ENCODE peak calls at places on chromosome 7, in seven cellular contexts. X is astrocyte, D is PC-3, N is fibroblast of lung, K is GM23248, W is K562, R is GM23338. M is an unnamed sample.

GRCh38 chr7:134694299-134694698 is 47.6 kb downstream of the BPGM start:
- DNase-seq in X (no peak), D (no peak), N (no peak), K (no peak), W (peak; percentile 30), R (peak; percentile 89), M (no peak)

GRCh38 chr7:119594956-119595355 is 678.0 kb upstream of the KCND2 start:
- DNase-seq in X (no peak), D (no peak), N (no peak), K (no peak), W (no peak), R (peak; percentile 69), M (no peak)

GRCh38 chr7:70614237-70614984 is 517.5 kb upstream of the GALNT17 start:
- DNase-seq in X (peak; percentile 64), D (no peak), N (peak; percentile 77), K (peak; percentile 79), W (no peak), R (peak; percentile 47), M (peak; percentile 97)

GRCh38 chr7:67618569-67619543 is 622.2 kb downstream of the TYW1 start:
- DNase-seq in X (no peak), D (no peak), N (peak; percentile 3), K (no peak), W (no peak), R (peak; percentile 1), M (no peak)

GRCh38 chr7:151251328-151251925 is 2.9 kb upstream of the SMARCD3 start:
- DNase-seq in X (peak; percentile 65), D (no peak), N (peak; percentile 79), K (peak; percentile 76), W (peak; percentile 68), R (peak; percentile 51), M (no peak)

GRCh38 chr7:34130558-34131285 is 225.4 kb downstream of the BMPER start:
- DNase-seq in X (no peak), D (no peak), N (no peak), K (no peak), W (no peak), R (no peak), M (no peak)

GRCh38 chr7:27605689-27606269 is 56.9 kb downstream of the HIBADH start:
- DNase-seq in X (peak; percentile 15), D (peak; percentile 75), N (peak; percentile 39), K (peak; percentile 75), W (no peak), R (peak; percentile 43), M (peak; percentile 67)

GRCh38 chr7:130950741-130951140 is 216.7 kb upstream of the KLF14 start:
- DNase-seq in X (no peak), D (no peak), N (no peak), K (no peak), W (no peak), R (no peak), M (no peak)

GRCh38 chr7:30164567-30164966 is 29.8 kb downstream of the MTURN start:
- DNase-seq in X (peak; percentile 39), D (peak; percentile 76), N (peak; percentile 53), K (peak; percentile 76), W (peak; percentile 59), R (peak; percentile 87), M (peak; percentile 88)

DNA sequence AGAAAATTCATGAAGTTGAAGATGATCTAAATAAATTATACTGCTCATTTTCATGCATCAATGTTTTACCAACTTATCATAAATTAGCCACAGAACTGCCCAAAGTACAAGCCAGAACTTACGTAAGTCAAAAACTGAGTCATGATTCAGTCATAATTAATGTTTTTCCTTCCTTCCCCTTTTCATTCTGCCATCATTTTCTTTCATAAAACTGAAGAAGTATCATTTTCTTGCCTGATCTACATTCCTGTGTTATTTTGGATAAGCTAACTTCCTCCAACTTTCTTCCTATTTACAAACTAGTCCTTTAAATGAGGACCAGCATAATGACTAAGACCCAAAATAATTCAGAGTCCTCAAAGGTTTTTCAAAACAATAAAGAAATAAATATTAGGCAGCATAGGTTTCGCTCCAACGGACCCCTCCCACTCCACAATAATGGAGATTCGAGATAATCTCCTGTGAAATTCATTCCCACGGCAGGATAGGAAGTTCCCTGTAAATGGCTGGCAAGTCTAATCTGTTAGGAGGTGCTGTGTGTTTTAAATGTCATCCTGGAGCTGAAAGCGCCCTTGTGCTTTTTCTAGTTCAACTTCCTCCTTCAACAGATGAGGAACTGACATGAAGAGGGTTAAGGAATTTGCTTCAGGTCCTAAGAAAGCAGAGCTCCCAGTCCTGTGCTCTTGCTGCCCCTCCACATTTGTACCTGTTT is 218.9 kb downstream of the DOCK4 start:
- DNase-seq in X (peak; percentile 59), D (peak; percentile 65), N (peak; percentile 65), K (peak; percentile 70), W (no peak), R (no peak), M (no peak)
- H3K4me2 ChIP-seq in X (peak overlapping the region; percentile 42), D (peak overlapping the region; percentile 47), N (peak overlapping the region; percentile 45), K (peak overlapping the region; percentile 33), W (no peak overlapping the region), R (no peak overlapping the region), M (no peak overlapping the region)

DNA sequence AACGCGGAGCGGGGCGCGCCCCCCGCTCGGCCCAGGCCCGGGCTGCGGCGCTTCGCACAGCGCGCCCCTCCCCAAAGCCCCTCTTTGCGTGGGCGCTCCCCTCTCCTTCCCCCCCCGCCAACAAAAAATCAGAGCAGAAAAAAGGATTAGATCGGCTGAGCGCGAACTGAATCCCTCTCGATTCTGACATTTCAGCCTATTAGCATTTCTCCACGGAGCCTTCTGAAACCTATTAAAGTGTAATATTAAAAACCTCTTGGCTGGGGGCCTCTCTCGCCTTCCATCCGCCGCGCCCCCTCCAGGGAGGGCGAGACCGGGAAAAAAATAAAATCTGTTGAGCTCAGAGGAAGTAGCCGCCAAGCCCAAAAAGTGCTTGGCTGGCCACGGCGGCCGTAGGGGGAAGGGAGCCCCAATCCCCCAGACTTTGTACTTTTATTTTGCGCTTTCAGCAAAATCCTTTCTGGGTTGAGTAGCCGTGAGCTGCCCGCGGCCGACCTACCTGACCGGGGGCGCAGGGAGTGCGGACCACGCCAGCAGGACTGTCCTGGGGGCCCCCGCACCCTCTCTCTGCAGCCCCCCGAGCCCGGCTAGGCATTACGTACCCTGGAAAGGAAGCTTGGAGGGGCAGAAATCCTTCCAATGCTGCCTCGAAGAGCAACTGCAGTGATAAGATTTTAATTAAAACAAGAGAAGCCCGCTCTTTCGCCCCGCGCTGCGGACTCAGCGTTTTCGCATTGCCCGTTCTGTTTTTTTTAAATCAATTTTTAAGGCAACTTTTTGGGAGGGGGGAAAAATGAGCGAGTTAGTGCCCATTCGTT is 1.3 kb upstream of the TNRC18 start:
- DNase-seq in X (no peak), D (peak; percentile 51), N (peak; percentile 59), K (peak; percentile 76), W (peak; percentile 57), R (peak; percentile 46), M (peak; percentile 64)
- H3K27me3 ChIP-seq in X (no peaks in the 10 kb centered on the region), D (no peaks in the 10 kb centered on the region), N (no peaks in the 10 kb centered on the region), K (no peaks in the 10 kb centered on the region), W (no peaks in the 10 kb centered on the region), R (peaks cover 88% of the 10 kb centered on the region), M (no peaks in the 10 kb centered on the region)

GRCh38 chr7:28686418-28686800 is 271.7 kb downstream of the TRIL start:
- DNase-seq in X (peak; percentile 83), D (peak; percentile 58), N (peak; percentile 88), K (peak; percentile 86), W (peak; percentile 13), R (peak; percentile 89), M (no peak)
- H3K27ac ChIP-seq in X (peak overlapping the region; percentile 98), D (peak overlapping the region; percentile 78), N (peak overlapping the region; percentile 95), K (peak overlapping the region; percentile 93), W (peak overlapping the region; percentile 60), R (peak overlapping the region; percentile 97), M (no peak overlapping the region)

GRCh38 chr7:101862280-101863220 is 45.1 kb downstream of the CUX1 start:
- DNase-seq in X (no peak), D (no peak), N (peak; percentile 19), K (no peak), W (peak; percentile 93), R (peak; percentile 60), M (peak; percentile 92)
- H3K4me2 ChIP-seq in X (no peak overlapping the region), D (no peak overlapping the region), N (no peak overlapping the region), K (no peak overlapping the region), W (peak overlapping the region; percentile 74), R (peak overlapping the region; percentile 81), M (peak overlapping the region; percentile 71)

GRCh38 chr7:1257863-1258262 is 25.2 kb downstream of the UNCX start:
- DNase-seq in X (no peak), D (no peak), N (no peak), K (no peak), W (no peak), R (no peak), M (no peak)
- H3K27me3 ChIP-seq in X (peaks cover 21% of the 10 kb centered on the region), D (peaks cover 47% of the 10 kb centered on the region), N (peaks cover 24% of the 10 kb centered on the region), K (peaks cover 58% of the 10 kb centered on the region), W (peaks cover 77% of the 10 kb centered on the region), R (no peaks in the 10 kb centered on the region), M (no peaks in the 10 kb centered on the region)

M was measured in Karpas-422.